ENCODE peak calls at places on chromosomes 12 and 14, in ten cellular contexts. Z is mesendoderm, A is foreskin fibroblast, N is endothelial cell of umbilical vein, E is SK-N-MC, G is heart right ventricle, D is heart left ventricle, B is HepG2, X is AG04450, W is astrocyte of the spinal cord. Y is an unnamed sample.

GRCh38 chr14:31205681-31206535 is 1.7 kb downstream of the HECTD1 start:
- DNase-seq in Z (peak; percentile 20), A (peak; percentile 78), N (peak; percentile 39), E (no peak), G (no peak), D (no peak), B (peak; percentile 99), X (peak; percentile 58), W (peak; percentile 72), Y (peak; percentile 39)

GRCh38 chr14:74579447-74580274 is 32.4 kb downstream of the LTBP2 start:
- DNase-seq in Z (no peak), A (peak; percentile 81), N (peak; percentile 75), E (no peak), G (no peak), D (peak; percentile 26), B (peak; percentile 12), X (peak; percentile 69), W (peak; percentile 90), Y (no peak)

GRCh38 chr12:124207617-124208016 is 87.3 kb upstream of the RFLNA start:
- DNase-seq in Z (no peak), A (no peak), N (no peak), E (no peak), G (no peak), D (no peak), B (no peak), X (no peak), W (no peak), Y (no peak)

GRCh38 chr12:106345739-106346138 is 11.8 kb upstream of the POLR3B start:
- DNase-seq in Z (peak; percentile 91), A (peak; percentile 79), N (peak; percentile 67), E (no peak), G (peak; percentile 22), D (no peak), B (peak; percentile 77), X (no peak), W (peak; percentile 68), Y (peak; percentile 32)

GRCh38 chr12:106586803-106587684 is 4.2 kb downstream of the RFX4 start:
- DNase-seq in Z (peak; percentile 76), A (no peak), N (no peak), E (no peak), G (no peak), D (no peak), B (no peak), X (no peak), W (no peak), Y (no peak)

GRCh38 chr12:81105687-81106086 is 27.8 kb downstream of the ACSS3 start:
- DNase-seq in Z (no peak), A (no peak), N (no peak), E (no peak), G (no peak), D (no peak), B (no peak), X (no peak), W (no peak), Y (no peak)

GRCh38 chr12:92624236-92624635 is 78.6 kb upstream of the PLEKHG7 start:
- DNase-seq in Z (no peak), A (peak; percentile 72), N (peak; percentile 51), E (no peak), G (no peak), D (no peak), B (no peak), X (no peak), W (peak; percentile 67), Y (no peak)

GRCh38 chr14:24837280-24838046 is 203.5 kb upstream of the GZMB start:
- DNase-seq in Z (peak; percentile 29), A (peak; percentile 69), N (no peak), E (no peak), G (no peak), D (no peak), B (no peak), X (no peak), W (peak; percentile 78), Y (no peak)

GRCh38 chr12:120230974-120231315 is 30.0 kb upstream of the RPLP0 start:
- DNase-seq in Z (no peak), A (no peak), N (no peak), E (no peak), G (no peak), D (peak; percentile 34), B (no peak), X (no peak), W (no peak), Y (no peak)

GRCh38 chr12:120231316-120232011 is 30.6 kb upstream of the RPLP0 start:
- DNase-seq in Z (peak; percentile 99), A (peak; percentile 98), N (peak; percentile 93), E (no peak), G (peak; percentile 72), D (peak; percentile 82), B (peak; percentile 53), X (peak; percentile 70), W (peak; percentile 94), Y (peak; percentile 79)

GRCh38 chr12:120229583-120230325 is 28.8 kb upstream of the RPLP0 start:
- DNase-seq in Z (peak; percentile 97), A (peak; percentile 61), N (no peak), E (peak; percentile 50), G (peak; percentile 26), D (peak; percentile 70), B (no peak), X (no peak), W (no peak), Y (no peak)

GRCh38 chr12:120229071-120229582 is 28.2 kb upstream of the RPLP0 start:
- DNase-seq in Z (peak; percentile 96), A (no peak), N (no peak), E (no peak), G (peak; percentile 24), D (no peak), B (peak; percentile 67), X (no peak), W (no peak), Y (no peak)

DNA sequence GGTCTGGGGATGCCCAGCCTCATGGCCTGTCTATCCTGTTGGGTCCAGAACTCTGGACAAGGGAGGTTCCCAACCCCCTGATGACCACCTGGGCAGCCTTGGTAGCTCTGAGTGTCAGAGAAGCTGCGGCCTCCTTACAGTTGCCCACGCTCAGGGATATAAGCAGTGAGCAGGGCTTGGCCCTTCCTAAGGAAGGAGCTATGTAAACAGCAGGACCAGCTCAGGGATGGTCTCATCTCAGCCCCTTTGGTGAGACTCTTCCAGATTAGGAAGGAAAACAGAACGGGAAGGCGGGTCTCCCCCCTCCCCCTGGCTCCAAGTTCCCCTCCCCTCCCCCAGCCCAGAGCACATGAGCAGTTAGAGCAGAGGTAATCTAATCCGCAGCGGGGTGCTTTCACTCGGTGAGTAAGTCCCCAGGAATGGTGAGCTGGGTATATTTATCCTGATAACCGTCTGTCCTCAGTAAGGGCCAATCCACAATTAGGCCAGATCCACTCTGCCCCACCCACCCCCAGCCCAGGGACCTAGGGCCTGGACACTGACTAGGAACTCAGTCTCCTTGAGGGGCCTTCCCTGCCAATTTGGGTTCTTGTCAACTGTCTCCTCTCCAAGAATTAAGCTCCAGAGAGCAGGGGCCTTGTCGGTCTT is 29.5 kb upstream of the RPLP0 start:
- DNase-seq in Z (peak; percentile 100), A (peak; percentile 96), N (peak; percentile 78), E (no peak), G (peak; percentile 75), D (peak; percentile 52), B (peak; percentile 89), X (peak; percentile 94), W (peak; percentile 94), Y (peak; percentile 84)
- H3K4me3 ChIP-seq in Z (no peak overlapping the region), A (peak overlapping the region; percentile 19), N (no peak overlapping the region), E (peak overlapping the region; percentile 48), G (peak overlapping the region; percentile 16), D (peak overlapping the region; percentile 17), B (peak overlapping the region; percentile 70), X (peak overlapping the region; percentile 40), W (no peak overlapping the region), Y (peak overlapping the region; percentile 12)

GRCh38 chr14:92321701-92322100 is 1.3 kb upstream of the SLC24A4 start:
- DNase-seq in Z (no peak), A (no peak), N (no peak), E (no peak), G (no peak), D (no peak), B (no peak), X (no peak), W (no peak), Y (no peak)

GRCh38 chr14:92323031-92323915 is at the start of gene SLC24A4:
- DNase-seq in Z (peak; percentile 31), A (peak; percentile 40), N (no peak), E (no peak), G (no peak), D (no peak), B (no peak), X (no peak), W (no peak), Y (no peak)

GRCh38 chr14:92325835-92326234 is 2.9 kb downstream of the SLC24A4 start:
- DNase-seq in Z (no peak), A (peak; percentile 21), N (no peak), E (no peak), G (no peak), D (no peak), B (no peak), X (no peak), W (no peak), Y (no peak)

GRCh38 chr14:92323916-92324818 is 1.2 kb downstream of the SLC24A4 start:
- DNase-seq in Z (no peak), A (no peak), N (no peak), E (no peak), G (no peak), D (no peak), B (no peak), X (no peak), W (no peak), Y (no peak)

GRCh38 chr14:92322516-92322915 is 449 bp upstream of the SLC24A4 start:
- DNase-seq in Z (no peak), A (no peak), N (no peak), E (no peak), G (no peak), D (no peak), B (no peak), X (no peak), W (no peak), Y (no peak)
- H3K4me3 ChIP-seq in Z (no peak overlapping the region), A (no peak overlapping the region), N (no peak overlapping the region), E (no peak overlapping the region), G (peak overlapping the region; percentile 49), D (peak overlapping the region; percentile 53), B (no peak overlapping the region), X (no peak overlapping the region), W (no peak overlapping the region), Y (no peak overlapping the region)

GRCh38 chr12:6613015-6613775 is 6.0 kb upstream of the CHD4 start:
- DNase-seq in Z (peak; percentile 88), A (peak; percentile 89), N (peak; percentile 28), E (no peak), G (peak; percentile 89), D (peak; percentile 82), B (peak; percentile 62), X (no peak), W (peak; percentile 87), Y (no peak)

GRCh38 chr12:6613776-6614512 is 6.8 kb upstream of the CHD4 start:
- DNase-seq in Z (peak; percentile 100), A (peak; percentile 98), N (peak; percentile 87), E (no peak), G (peak; percentile 94), D (peak; percentile 92), B (peak; percentile 97), X (peak; percentile 93), W (peak; percentile 98), Y (peak; percentile 96)

GRCh38 chr12:6612247-6612646 is 5.1 kb upstream of the CHD4 start:
- DNase-seq in Z (no peak), A (no peak), N (no peak), E (no peak), G (no peak), D (no peak), B (no peak), X (no peak), W (no peak), Y (no peak)

GRCh38 chr12:6614513-6615177 is 7.5 kb upstream of the CHD4 start:
- DNase-seq in Z (peak; percentile 82), A (peak; percentile 33), N (no peak), E (no peak), G (no peak), D (no peak), B (no peak), X (no peak), W (peak; percentile 14), Y (no peak)

GRCh38 chr12:6612652-6613014 is 5.5 kb upstream of the CHD4 start:
- DNase-seq in Z (no peak), A (no peak), N (no peak), E (no peak), G (no peak), D (no peak), B (no peak), X (no peak), W (no peak), Y (no peak)
- H3K4me3 ChIP-seq in Z (no peak overlapping the region), A (no peak overlapping the region), N (no peak overlapping the region), E (peak overlapping the region; percentile 55), G (peak overlapping the region; percentile 22), D (peak overlapping the region; percentile 48), B (peak overlapping the region; percentile 75), X (peak overlapping the region; percentile 7), W (no peak overlapping the region), Y (no peak overlapping the region)

GRCh38 chr12:104721065-104721458 is 237.0 kb downstream of the SLC41A2 start:
- DNase-seq in Z (no peak), A (no peak), N (no peak), E (no peak), G (no peak), D (no peak), B (no peak), X (no peak), W (no peak), Y (no peak)
- H3K4me3 ChIP-seq in Z (no peak overlapping the region), A (no peak overlapping the region), N (no peak overlapping the region), E (no peak overlapping the region), G (peak overlapping the region; percentile 41), D (peak overlapping the region; percentile 60), B (no peak overlapping the region), X (no peak overlapping the region), W (no peak overlapping the region), Y (no peak overlapping the region)